ENCODE peak calls at places on chromosome 2, in five cellular contexts. One of them, this sample, is unnamed.

GRCh38 chr2:239288951-239289481 is 111.8 kb downstream of the HDAC4 start:
- DNase-seq in GM12878: peak
- DNase-seq in H9: no peak
- DNase-seq in breast epithelium: no peak
- DNase-seq in brain microvascular endothelial cell: no peak
- DNase-seq in this sample: no peak

GRCh38 chr2:30584116-30584515 is 137.1 kb downstream of the LCLAT1 start:
- DNase-seq in GM12878: peak
- DNase-seq in H9: no peak
- DNase-seq in breast epithelium: no peak
- DNase-seq in brain microvascular endothelial cell: no peak
- DNase-seq in this sample: no peak

GRCh38 chr2:192749606-192750200 is 555.0 kb upstream of the TMEFF2 start:
- DNase-seq in GM12878: no peak
- DNase-seq in H9: no peak
- DNase-seq in breast epithelium: no peak
- DNase-seq in brain microvascular endothelial cell: no peak
- DNase-seq in this sample: no peak

GRCh38 chr2:14944562-14945346 is 312.2 kb downstream of the LRATD1 start:
- DNase-seq in GM12878: no peak
- DNase-seq in H9: peak
- DNase-seq in breast epithelium: no peak
- DNase-seq in brain microvascular endothelial cell: peak
- DNase-seq in this sample: peak

GRCh38 chr2:238954841-238955521 is 107.1 kb downstream of the TWIST2 start:
- DNase-seq in GM12878: no peak
- DNase-seq in H9: peak
- DNase-seq in breast epithelium: peak
- DNase-seq in brain microvascular endothelial cell: no peak
- DNase-seq in this sample: no peak

GRCh38 chr2:72144746-72145657 is 2.7 kb downstream of the CYP26B1 start:
- DNase-seq in GM12878: no peak
- DNase-seq in H9: peak
- DNase-seq in breast epithelium: no peak
- DNase-seq in brain microvascular endothelial cell: no peak
- DNase-seq in this sample: no peak

GRCh38 chr2:57180042-57180567 is 866.5 kb upstream of the VRK2 start:
- DNase-seq in GM12878: no peak
- DNase-seq in H9: no peak
- DNase-seq in breast epithelium: no peak
- DNase-seq in brain microvascular endothelial cell: peak
- DNase-seq in this sample: peak

GRCh38 chr2:238163494-238164198 is 4.9 kb downstream of the ERFE start:
- DNase-seq in GM12878: no peak
- DNase-seq in H9: peak
- DNase-seq in breast epithelium: no peak
- DNase-seq in brain microvascular endothelial cell: no peak
- DNase-seq in this sample: no peak

GRCh38 chr2:222290371-222290690 is 8.5 kb downstream of the PAX3 start:
- DNase-seq in GM12878: no peak
- DNase-seq in H9: no peak
- DNase-seq in breast epithelium: no peak
- DNase-seq in brain microvascular endothelial cell: no peak
- DNase-seq in this sample: no peak

GRCh38 chr2:20487030-20487391 is 40.1 kb downstream of the RHOB start:
- DNase-seq in GM12878: no peak
- DNase-seq in H9: no peak
- DNase-seq in breast epithelium: peak
- DNase-seq in brain microvascular endothelial cell: no peak
- DNase-seq in this sample: no peak

GRCh38 chr2:73494031-73494430 is 108.4 kb downstream of the ALMS1 start:
- DNase-seq in GM12878: no peak
- DNase-seq in H9: no peak
- DNase-seq in breast epithelium: no peak
- DNase-seq in brain microvascular endothelial cell: peak
- DNase-seq in this sample: peak

GRCh38 chr2:150699208-150699607 is 211.7 kb upstream of the RND3 start:
- DNase-seq in GM12878: no peak
- DNase-seq in H9: no peak
- DNase-seq in breast epithelium: no peak
- DNase-seq in brain microvascular endothelial cell: no peak
- DNase-seq in this sample: no peak

GRCh38 chr2:223481486-223481885 is 120.7 kb downstream of the SCG2 start:
- DNase-seq in GM12878: no peak
- DNase-seq in H9: no peak
- DNase-seq in breast epithelium: no peak
- DNase-seq in brain microvascular endothelial cell: no peak
- DNase-seq in this sample: no peak

GRCh38 chr2:134479696-134480330 is 225.9 kb downstream of the MGAT5 start:
- DNase-seq in GM12878: no peak
- DNase-seq in H9: no peak
- DNase-seq in breast epithelium: no peak
- DNase-seq in brain microvascular endothelial cell: no peak
- DNase-seq in this sample: no peak

GRCh38 chr2:133333189-133333588 is 235.1 kb downstream of the NCKAP5 start:
- DNase-seq in GM12878: no peak
- DNase-seq in H9: no peak
- DNase-seq in breast epithelium: no peak
- DNase-seq in brain microvascular endothelial cell: peak
- DNase-seq in this sample: no peak

GRCh38 chr2:74206180-74206688 is 7.8 kb downstream of the MTHFD2 start:
- DNase-seq in GM12878: peak
- DNase-seq in H9: no peak
- DNase-seq in breast epithelium: no peak
- DNase-seq in brain microvascular endothelial cell: peak
- DNase-seq in this sample: no peak

GRCh38 chr2:21916934-21917522 is 793.3 kb downstream of the TDRD15 start:
- DNase-seq in GM12878: no peak
- DNase-seq in H9: no peak
- DNase-seq in breast epithelium: no peak
- DNase-seq in brain microvascular endothelial cell: no peak
- DNase-seq in this sample: no peak

DNA sequence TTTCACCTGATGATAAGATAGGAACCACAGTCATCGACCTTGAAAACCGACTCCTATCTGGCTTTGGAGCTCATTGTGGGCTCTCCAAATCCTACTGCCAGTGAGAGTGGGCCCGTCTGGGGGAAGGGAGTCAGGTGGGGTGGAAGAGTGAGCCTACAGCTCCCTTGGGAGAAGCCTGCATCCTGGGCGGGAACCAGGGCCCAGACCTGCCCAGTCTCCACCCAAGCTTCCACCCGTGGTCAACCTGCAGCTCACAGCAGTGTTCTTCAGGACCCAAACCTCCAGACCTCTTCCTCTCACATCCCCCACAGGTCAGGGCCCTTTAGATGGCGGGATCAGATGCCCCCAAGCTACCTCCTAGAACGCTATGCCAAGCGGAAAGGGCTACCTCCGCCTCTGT is 40.2 kb downstream of the LMAN2L start:
- DNase-seq in GM12878: no peak
- DNase-seq in H9: no peak
- DNase-seq in breast epithelium: no peak
- DNase-seq in brain microvascular endothelial cell: no peak
- DNase-seq in this sample: no peak
- TF ChIP-seq CTCF in GM12878: no peak
- TF ChIP-seq CTCF in H9: no peak
- TF ChIP-seq CTCF in breast epithelium: no peak
- TF ChIP-seq CTCF in brain microvascular endothelial cell: no peak
- TF ChIP-seq CTCF in this sample: no peak

GRCh38 chr2:217468042-217468441 is 534.8 kb downstream of the TNS1 start:
- DNase-seq in GM12878: no peak
- DNase-seq in H9: no peak
- DNase-seq in breast epithelium: no peak
- DNase-seq in brain microvascular endothelial cell: no peak
- DNase-seq in this sample: no peak
- TF ChIP-seq CTCF in GM12878: no peak
- TF ChIP-seq CTCF in H9: peak
- TF ChIP-seq CTCF in breast epithelium: no peak
- TF ChIP-seq CTCF in brain microvascular endothelial cell: no peak
- TF ChIP-seq CTCF in this sample: no peak

GRCh38 chr2:189569295-189569925 is 11.2 kb downstream of the SLC40A1 start:
- DNase-seq in GM12878: no peak
- DNase-seq in H9: no peak
- DNase-seq in breast epithelium: no peak
- DNase-seq in brain microvascular endothelial cell: no peak
- DNase-seq in this sample: no peak
- TF ChIP-seq CTCF in GM12878: no peak
- TF ChIP-seq CTCF in H9: no peak
- TF ChIP-seq CTCF in breast epithelium: no peak
- TF ChIP-seq CTCF in brain microvascular endothelial cell: peak
- TF ChIP-seq CTCF in this sample: no peak

DNA sequence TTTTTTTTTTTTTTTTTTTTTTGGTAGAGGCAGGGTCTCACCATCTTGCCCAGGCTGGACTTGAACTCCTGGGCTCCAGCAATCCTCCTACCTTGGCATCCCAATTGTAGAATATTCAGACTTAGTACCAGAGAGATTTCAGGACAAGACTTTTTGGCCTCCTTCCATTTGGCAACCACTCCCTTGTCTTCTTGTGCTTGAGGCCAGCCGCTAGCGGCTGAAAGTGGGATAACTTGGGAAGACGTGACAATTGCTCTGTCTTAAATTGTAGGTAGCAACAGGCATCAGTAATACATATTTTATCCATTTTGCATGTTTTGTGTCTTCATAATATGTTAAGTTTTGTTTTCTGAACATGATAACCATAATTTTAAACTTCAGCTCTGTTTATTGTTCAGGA is 53.3 kb upstream of the TTN start:
- DNase-seq in GM12878: no peak
- DNase-seq in H9: no peak
- DNase-seq in breast epithelium: no peak
- DNase-seq in brain microvascular endothelial cell: no peak
- DNase-seq in this sample: peak
- TF ChIP-seq CTCF in GM12878: no peak
- TF ChIP-seq CTCF in H9: no peak
- TF ChIP-seq CTCF in breast epithelium: no peak
- TF ChIP-seq CTCF in brain microvascular endothelial cell: peak
- TF ChIP-seq CTCF in this sample: no peak

This sample was measured in HFFc6.